ENCODE peak calls at places on chromosomes 6 and 20, in eight cellular contexts. E, Z, B, W, N, S, C and L are unnamed samples. For H3K4me1, the result is how much of the 10 kb centered on the place peaks cover.

GRCh38 chr6:45741437-45742166 is 274.1 kb downstream of the CLIC5 start:
- ATAC-seq in E (peak), Z (no peak), B (peak), W (peak), N (peak), S (peak), C (no peak), L (peak)

GRCh38 chr20:63370623-63371176 is 9.6 kb upstream of the CHRNA4 start:
- ATAC-seq in E (peak), Z (no peak), B (no peak), W (no peak), N (no peak), S (no peak), C (no peak), L (no peak)

GRCh38 chr6:29763491-29764289 is 40.5 kb downstream of the HLA-F start:
- ATAC-seq in E (peak), Z (no peak), B (peak), W (peak), N (peak), S (peak), C (no peak), L (peak)

GRCh38 chr20:63188641-63189321 is 27.1 kb downstream of the YTHDF1 start:
- ATAC-seq in E (no peak), Z (no peak), B (no peak), W (no peak), N (no peak), S (no peak), C (no peak), L (no peak)

GRCh38 chr6:169024047-169024660 is 229.5 kb downstream of the THBS2 start:
- ATAC-seq in E (no peak), Z (no peak), B (no peak), W (no peak), N (no peak), S (no peak), C (no peak), L (no peak)

GRCh38 chr6:13695217-13695616 is 16.4 kb downstream of the RANBP9 start:
- ATAC-seq in E (no peak), Z (no peak), B (peak), W (no peak), N (no peak), S (peak), C (no peak), L (no peak)

GRCh38 chr6:107943626-107944439 is 14.2 kb downstream of the SEC63 start:
- ATAC-seq in E (no peak), Z (no peak), B (peak), W (no peak), N (no peak), S (no peak), C (no peak), L (no peak)

GRCh38 chr20:38201356-38201755 is 36.3 kb upstream of the TGM2 start:
- ATAC-seq in E (no peak), Z (peak), B (no peak), W (no peak), N (peak), S (peak), C (peak), L (no peak)

GRCh38 chr6:79627422-79627821 is 3.7 kb upstream of the SH3BGRL2 start:
- ATAC-seq in E (no peak), Z (no peak), B (peak), W (no peak), N (no peak), S (no peak), C (no peak), L (no peak)

GRCh38 chr6:11232968-11233626 is 629 bp upstream of the NEDD9 start:
- ATAC-seq in E (peak), Z (peak), B (peak), W (peak), N (peak), S (peak), C (no peak), L (peak)

GRCh38 chr6:157614026-157614484 is 209.0 kb upstream of the SNX9 start:
- ATAC-seq in E (no peak), Z (peak), B (peak), W (no peak), N (no peak), S (no peak), C (no peak), L (no peak)

GRCh38 chr6:27495386-27496135 is 22.7 kb upstream of the ZNF184 start:
- ATAC-seq in E (peak), Z (peak), B (peak), W (no peak), N (peak), S (peak), C (peak), L (peak)

GRCh38 chr6:31396422-31397152 is 6.8 kb upstream of the MICA start:
- ATAC-seq in E (no peak), Z (peak), B (peak), W (peak), N (peak), S (peak), C (peak), L (peak)

DNA sequence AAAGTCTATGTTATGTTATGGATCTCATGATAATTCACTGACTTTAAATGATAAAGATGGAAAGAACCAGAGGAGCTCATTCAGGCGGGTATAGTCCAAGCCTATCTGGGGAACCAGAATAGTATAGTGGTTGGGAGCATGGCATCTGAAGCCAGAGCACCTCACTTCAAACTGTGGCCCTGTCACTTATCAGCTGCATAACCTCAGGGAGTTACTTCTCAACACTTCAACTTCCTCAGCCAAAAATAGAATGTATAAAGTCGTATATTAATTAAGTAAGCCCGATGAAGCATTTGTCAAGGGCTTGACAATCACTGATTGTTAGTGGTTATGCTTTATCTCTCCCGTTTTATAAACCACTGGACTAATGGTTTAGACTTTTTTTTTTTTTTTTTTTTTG is 112.7 kb downstream of the RTN4IP1 start:
- ATAC-seq in E (no peak), Z (no peak), B (no peak), W (no peak), N (no peak), S (no peak), C (no peak), L (no peak)
- H3K4me1 ChIP-seq in E (under half), Z (under half), B (under half), W (under half), N (under half), S (under half), C (under half), L (under half)

GRCh38 chr20:37095609-37096414 is at the start of gene RBL1:
- ATAC-seq in E (peak), Z (peak), B (peak), W (peak), N (peak), S (peak), C (peak), L (peak)
- TF ChIP-seq POLR2A in E (no peak), Z (peak), B (peak), W (peak), N (no peak), S (no peak), C (peak), L (peak)

GRCh38 chr6:34894693-34895092 is 5.6 kb downstream of the ANKS1A start:
- ATAC-seq in E (no peak), Z (no peak), B (no peak), W (no peak), N (no peak), S (no peak), C (no peak), L (no peak)
- H3K4me1 ChIP-seq in E (under half), Z (under half), B (under half), W (under half), N (under half), S (under half), C (under half), L (under half)

GRCh38 chr20:50728981-50729874 is 2.2 kb upstream of the PARD6B start:
- ATAC-seq in E (no peak), Z (no peak), B (no peak), W (no peak), N (no peak), S (no peak), C (no peak), L (no peak)

GRCh38 chr20:50730765-50731054 is 670 bp upstream of the PARD6B start:
- ATAC-seq in E (no peak), Z (peak), B (no peak), W (no peak), N (no peak), S (no peak), C (peak), L (no peak)

GRCh38 chr20:50729925-50730764 is 1.2 kb upstream of the PARD6B start:
- ATAC-seq in E (no peak), Z (peak), B (peak), W (peak), N (peak), S (peak), C (peak), L (peak)

GRCh38 chr20:50731930-50732690 is 730 bp downstream of the PARD6B start:
- ATAC-seq in E (no peak), Z (peak), B (no peak), W (peak), N (no peak), S (no peak), C (peak), L (no peak)

GRCh38 chr20:50731055-50731929 is at the start of gene PARD6B:
- ATAC-seq in E (peak), Z (peak), B (peak), W (peak), N (peak), S (peak), C (peak), L (peak)
- TF ChIP-seq POLR2A in E (no peak), Z (peak), B (peak), W (peak), N (peak), S (no peak), C (peak), L (peak)